ENCODE peak calls at places on chromosomes 16 and 17, in nine cellular contexts. One of them, this sample, is unnamed.

GRCh38 chr17:67922503-67922902 is 73.8 kb downstream of the C17orf58 start:
- DNase-seq in WTC11: no peak
- DNase-seq in activated CD4-positive, alpha-beta T cell treated with anti-CD3 and anti-CD28 coated beads for 36 hours: no peak
- DNase-seq in NAMALWA: no peak
- DNase-seq in HTR-8/SVneo: no peak
- DNase-seq in fibroblast of mammary gland: peak
- DNase-seq in iris pigment epithelial cell: no peak
- DNase-seq in ELR: no peak
- DNase-seq in NCI-H1417: no peak
- DNase-seq in this sample: no peak

GRCh38 chr17:35808240-35808961 is 883 bp upstream of the TAF15 start:
- DNase-seq in WTC11: no peak
- DNase-seq in activated CD4-positive, alpha-beta T cell treated with anti-CD3 and anti-CD28 coated beads for 36 hours: peak
- DNase-seq in NAMALWA: no peak
- DNase-seq in HTR-8/SVneo: no peak
- DNase-seq in fibroblast of mammary gland: no peak
- DNase-seq in iris pigment epithelial cell: no peak
- DNase-seq in ELR: peak
- DNase-seq in NCI-H1417: no peak
- DNase-seq in this sample: no peak

GRCh38 chr16:54331241-54332002 is 44.8 kb upstream of the IRX3 start:
- DNase-seq in WTC11: peak
- DNase-seq in activated CD4-positive, alpha-beta T cell treated with anti-CD3 and anti-CD28 coated beads for 36 hours: no peak
- DNase-seq in NAMALWA: no peak
- DNase-seq in HTR-8/SVneo: no peak
- DNase-seq in fibroblast of mammary gland: no peak
- DNase-seq in iris pigment epithelial cell: no peak
- DNase-seq in ELR: no peak
- DNase-seq in NCI-H1417: no peak
- DNase-seq in this sample: peak

GRCh38 chr17:59572301-59572924 is 7.0 kb downstream of the DHX40 start:
- DNase-seq in WTC11: no peak
- DNase-seq in activated CD4-positive, alpha-beta T cell treated with anti-CD3 and anti-CD28 coated beads for 36 hours: peak
- DNase-seq in NAMALWA: no peak
- DNase-seq in HTR-8/SVneo: no peak
- DNase-seq in fibroblast of mammary gland: peak
- DNase-seq in iris pigment epithelial cell: peak
- DNase-seq in ELR: peak
- DNase-seq in NCI-H1417: no peak
- DNase-seq in this sample: no peak

GRCh38 chr17:31680126-31680525 is 178.9 kb downstream of the COPRS start:
- DNase-seq in WTC11: no peak
- DNase-seq in activated CD4-positive, alpha-beta T cell treated with anti-CD3 and anti-CD28 coated beads for 36 hours: peak
- DNase-seq in NAMALWA: no peak
- DNase-seq in HTR-8/SVneo: no peak
- DNase-seq in fibroblast of mammary gland: no peak
- DNase-seq in iris pigment epithelial cell: no peak
- DNase-seq in ELR: no peak
- DNase-seq in NCI-H1417: no peak
- DNase-seq in this sample: no peak

GRCh38 chr16:21619765-21620462 is 20.5 kb downstream of the METTL9 start:
- DNase-seq in WTC11: no peak
- DNase-seq in activated CD4-positive, alpha-beta T cell treated with anti-CD3 and anti-CD28 coated beads for 36 hours: no peak
- DNase-seq in NAMALWA: no peak
- DNase-seq in HTR-8/SVneo: no peak
- DNase-seq in fibroblast of mammary gland: no peak
- DNase-seq in iris pigment epithelial cell: no peak
- DNase-seq in ELR: no peak
- DNase-seq in NCI-H1417: no peak
- DNase-seq in this sample: no peak

GRCh38 chr17:57295526-57296023 is 39.3 kb downstream of the MSI2 start:
- DNase-seq in WTC11: no peak
- DNase-seq in activated CD4-positive, alpha-beta T cell treated with anti-CD3 and anti-CD28 coated beads for 36 hours: no peak
- DNase-seq in NAMALWA: no peak
- DNase-seq in HTR-8/SVneo: peak
- DNase-seq in fibroblast of mammary gland: no peak
- DNase-seq in iris pigment epithelial cell: peak
- DNase-seq in ELR: peak
- DNase-seq in NCI-H1417: peak
- DNase-seq in this sample: no peak

GRCh38 chr17:27461192-27461859 is 5.1 kb downstream of the KSR1 start:
- DNase-seq in WTC11: no peak
- DNase-seq in activated CD4-positive, alpha-beta T cell treated with anti-CD3 and anti-CD28 coated beads for 36 hours: no peak
- DNase-seq in NAMALWA: no peak
- DNase-seq in HTR-8/SVneo: no peak
- DNase-seq in fibroblast of mammary gland: no peak
- DNase-seq in iris pigment epithelial cell: no peak
- DNase-seq in ELR: no peak
- DNase-seq in NCI-H1417: no peak
- DNase-seq in this sample: peak

GRCh38 chr16:35629001-35629400 is 2169.6 kb downstream of the TP53TG3F start:
- DNase-seq in WTC11: no peak
- DNase-seq in activated CD4-positive, alpha-beta T cell treated with anti-CD3 and anti-CD28 coated beads for 36 hours: no peak
- DNase-seq in NAMALWA: no peak
- DNase-seq in HTR-8/SVneo: no peak
- DNase-seq in fibroblast of mammary gland: no peak
- DNase-seq in iris pigment epithelial cell: no peak
- DNase-seq in ELR: no peak
- DNase-seq in NCI-H1417: no peak
- DNase-seq in this sample: no peak

GRCh38 chr16:79656537-79657115 is 56.1 kb upstream of the MAF start:
- DNase-seq in WTC11: no peak
- DNase-seq in activated CD4-positive, alpha-beta T cell treated with anti-CD3 and anti-CD28 coated beads for 36 hours: no peak
- DNase-seq in NAMALWA: no peak
- DNase-seq in HTR-8/SVneo: no peak
- DNase-seq in fibroblast of mammary gland: no peak
- DNase-seq in iris pigment epithelial cell: no peak
- DNase-seq in ELR: no peak
- DNase-seq in NCI-H1417: peak
- DNase-seq in this sample: peak

GRCh38 chr16:15879255-15879804 is 9.1 kb downstream of the CEP20 start:
- DNase-seq in WTC11: no peak
- DNase-seq in activated CD4-positive, alpha-beta T cell treated with anti-CD3 and anti-CD28 coated beads for 36 hours: no peak
- DNase-seq in NAMALWA: no peak
- DNase-seq in HTR-8/SVneo: peak
- DNase-seq in fibroblast of mammary gland: peak
- DNase-seq in iris pigment epithelial cell: peak
- DNase-seq in ELR: peak
- DNase-seq in NCI-H1417: peak
- DNase-seq in this sample: no peak

GRCh38 chr17:77772461-77772897 is 186.0 kb upstream of the TNRC6C start:
- DNase-seq in WTC11: peak
- DNase-seq in activated CD4-positive, alpha-beta T cell treated with anti-CD3 and anti-CD28 coated beads for 36 hours: peak
- DNase-seq in NAMALWA: peak
- DNase-seq in HTR-8/SVneo: peak
- DNase-seq in fibroblast of mammary gland: peak
- DNase-seq in iris pigment epithelial cell: peak
- DNase-seq in ELR: peak
- DNase-seq in NCI-H1417: no peak
- DNase-seq in this sample: peak

GRCh38 chr17:42283241-42284019 is 4.9 kb upstream of the STAT5A start:
- DNase-seq in WTC11: no peak
- DNase-seq in activated CD4-positive, alpha-beta T cell treated with anti-CD3 and anti-CD28 coated beads for 36 hours: peak
- DNase-seq in NAMALWA: no peak
- DNase-seq in HTR-8/SVneo: no peak
- DNase-seq in fibroblast of mammary gland: no peak
- DNase-seq in iris pigment epithelial cell: no peak
- DNase-seq in ELR: no peak
- DNase-seq in NCI-H1417: no peak
- DNase-seq in this sample: no peak

GRCh38 chr17:68344701-68345136 is 53.4 kb downstream of the ARSG start:
- DNase-seq in WTC11: no peak
- DNase-seq in activated CD4-positive, alpha-beta T cell treated with anti-CD3 and anti-CD28 coated beads for 36 hours: peak
- DNase-seq in NAMALWA: no peak
- DNase-seq in HTR-8/SVneo: no peak
- DNase-seq in fibroblast of mammary gland: no peak
- DNase-seq in iris pigment epithelial cell: no peak
- DNase-seq in ELR: peak
- DNase-seq in NCI-H1417: no peak
- DNase-seq in this sample: peak

GRCh38 chr16:49575352-49576172 is 202.0 kb downstream of the C16orf78 start:
- DNase-seq in WTC11: peak
- DNase-seq in activated CD4-positive, alpha-beta T cell treated with anti-CD3 and anti-CD28 coated beads for 36 hours: no peak
- DNase-seq in NAMALWA: peak
- DNase-seq in HTR-8/SVneo: no peak
- DNase-seq in fibroblast of mammary gland: no peak
- DNase-seq in iris pigment epithelial cell: no peak
- DNase-seq in ELR: no peak
- DNase-seq in NCI-H1417: no peak
- DNase-seq in this sample: peak

GRCh38 chr17:79905832-79906231 is 66.6 kb upstream of the CBX4 start:
- DNase-seq in WTC11: peak
- DNase-seq in activated CD4-positive, alpha-beta T cell treated with anti-CD3 and anti-CD28 coated beads for 36 hours: no peak
- DNase-seq in NAMALWA: peak
- DNase-seq in HTR-8/SVneo: peak
- DNase-seq in fibroblast of mammary gland: no peak
- DNase-seq in iris pigment epithelial cell: peak
- DNase-seq in ELR: peak
- DNase-seq in NCI-H1417: peak
- DNase-seq in this sample: no peak

GRCh38 chr17:65346166-65346565 is 209.0 kb downstream of the RGS9 start:
- DNase-seq in WTC11: no peak
- DNase-seq in activated CD4-positive, alpha-beta T cell treated with anti-CD3 and anti-CD28 coated beads for 36 hours: no peak
- DNase-seq in NAMALWA: no peak
- DNase-seq in HTR-8/SVneo: no peak
- DNase-seq in fibroblast of mammary gland: peak
- DNase-seq in iris pigment epithelial cell: no peak
- DNase-seq in ELR: peak
- DNase-seq in NCI-H1417: no peak
- DNase-seq in this sample: no peak

GRCh38 chr16:69500496-69500895 is 65.3 kb upstream of the NFAT5 start:
- DNase-seq in WTC11: no peak
- DNase-seq in activated CD4-positive, alpha-beta T cell treated with anti-CD3 and anti-CD28 coated beads for 36 hours: no peak
- DNase-seq in NAMALWA: no peak
- DNase-seq in HTR-8/SVneo: no peak
- DNase-seq in fibroblast of mammary gland: no peak
- DNase-seq in iris pigment epithelial cell: no peak
- DNase-seq in ELR: no peak
- DNase-seq in NCI-H1417: no peak
- DNase-seq in this sample: no peak